ENCODE peak calls at places on chromosome 22, in eight cellular contexts. U is kidney epithelial cell, T is cardiac muscle cell, W is tibial artery, S is fibroblast of lung, E is choroid plexus epithelial cell, D is AG04450, Z is sigmoid colon. P is an unnamed sample.

GRCh38 chr22:45504703-45505341 is 2.1 kb downstream of the FBLN1 start:
- DNase-seq in U (no peak), T (peak), W (peak), S (peak), E (peak), D (no peak), Z (no peak), P (peak)

GRCh38 chr22:50112151-50113118 is 22.6 kb downstream of the MOV10L1 start:
- DNase-seq in U (peak), T (no peak), W (no peak), S (peak), E (peak), D (peak), Z (no peak), P (peak)

GRCh38 chr22:29154364-29155048 is 51.2 kb upstream of the EMID1 start:
- DNase-seq in U (peak), T (peak), W (peak), S (peak), E (peak), D (peak), Z (peak), P (peak)

GRCh38 chr22:22030493-22031182 is 48.1 kb upstream of the TOP3B start:
- DNase-seq in U (no peak), T (peak), W (no peak), S (no peak), E (peak), D (no peak), Z (no peak), P (no peak)

GRCh38 chr22:46377566-46378498 is 42.3 kb downstream of the TRMU start:
- DNase-seq in U (peak), T (peak), W (no peak), S (peak), E (no peak), D (no peak), Z (no peak), P (peak)

GRCh38 chr22:29683536-29683935 is 36.3 kb upstream of the CABP7 start:
- DNase-seq in U (no peak), T (no peak), W (no peak), S (no peak), E (peak), D (no peak), Z (no peak), P (no peak)

GRCh38 chr22:30252411-30253204 is 6.0 kb upstream of the LIF start:
- DNase-seq in U (no peak), T (no peak), W (no peak), S (no peak), E (no peak), D (no peak), Z (no peak), P (no peak)

GRCh38 chr22:23818541-23818940 is 20.3 kb downstream of the DERL3 start:
- DNase-seq in U (no peak), T (no peak), W (no peak), S (no peak), E (no peak), D (no peak), Z (no peak), P (no peak)

DNA sequence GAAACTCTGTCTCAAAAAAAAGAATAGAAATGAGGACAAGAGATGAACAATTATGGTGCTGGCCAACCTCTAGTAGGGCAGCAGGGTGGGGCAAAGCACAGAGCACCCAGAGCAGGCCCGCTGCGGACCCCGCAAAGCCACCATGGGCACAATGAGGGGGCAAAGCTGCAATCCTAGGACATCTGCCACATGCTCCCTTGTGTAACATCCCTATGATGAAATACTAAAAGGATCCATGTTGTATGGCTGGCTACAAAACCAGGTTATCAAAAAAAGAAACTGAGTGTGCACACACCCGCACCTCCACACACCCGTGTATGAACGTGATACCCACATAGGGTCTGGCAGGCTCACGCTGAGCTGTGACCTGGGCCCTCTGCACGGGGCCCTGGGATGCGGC is 7.4 kb downstream of the ATP5MGL start:
- DNase-seq in U (no peak), T (no peak), W (no peak), S (no peak), E (no peak), D (no peak), Z (no peak), P (no peak)
- H3K4me3 ChIP-seq in U (no peak), T (no peak), W (no peak), S (no peak), E (no peak), D (no peak), Z (no peak), P (no peak)

GRCh38 chr22:43136255-43136654 is 6.9 kb downstream of the MCAT start:
- DNase-seq in U (no peak), T (peak), W (no peak), S (peak), E (peak), D (no peak), Z (no peak), P (no peak)
- TF ChIP-seq CTCF in U (peak), T (peak), W (peak), S (peak), E (peak), D (peak), Z (peak), P (peak)

GRCh38 chr22:17778412-17778976 is 4.2 kb upstream of the BID start:
- DNase-seq in U (no peak), T (no peak), W (no peak), S (no peak), E (no peak), D (no peak), Z (no peak), P (no peak)

GRCh38 chr22:17780116-17780740 is 6.0 kb upstream of the BID start:
- DNase-seq in U (no peak), T (no peak), W (no peak), S (no peak), E (peak), D (no peak), Z (no peak), P (no peak)

GRCh38 chr22:17780741-17781318 is 6.6 kb upstream of the BID start:
- DNase-seq in U (no peak), T (no peak), W (no peak), S (no peak), E (no peak), D (no peak), Z (no peak), P (no peak)

GRCh38 chr22:17777717-17778044 is 3.4 kb upstream of the BID start:
- DNase-seq in U (no peak), T (no peak), W (no peak), S (no peak), E (no peak), D (no peak), Z (no peak), P (no peak)

GRCh38 chr22:17779286-17780115 is 5.2 kb upstream of the BID start:
- DNase-seq in U (no peak), T (no peak), W (no peak), S (no peak), E (no peak), D (no peak), Z (no peak), P (no peak)
- H3K4me3 ChIP-seq in U (no peak), T (no peak), W (no peak), S (no peak), E (no peak), D (no peak), Z (no peak), P (no peak)

GRCh38 chr22:41672780-41673509 is 15.7 kb downstream of the SNU13 start:
- DNase-seq in U (no peak), T (no peak), W (no peak), S (no peak), E (peak), D (no peak), Z (no peak), P (peak)
- TF ChIP-seq CTCF in U (peak), T (peak), W (no peak), S (peak), E (peak), D (peak), Z (no peak), P (peak)

DNA sequence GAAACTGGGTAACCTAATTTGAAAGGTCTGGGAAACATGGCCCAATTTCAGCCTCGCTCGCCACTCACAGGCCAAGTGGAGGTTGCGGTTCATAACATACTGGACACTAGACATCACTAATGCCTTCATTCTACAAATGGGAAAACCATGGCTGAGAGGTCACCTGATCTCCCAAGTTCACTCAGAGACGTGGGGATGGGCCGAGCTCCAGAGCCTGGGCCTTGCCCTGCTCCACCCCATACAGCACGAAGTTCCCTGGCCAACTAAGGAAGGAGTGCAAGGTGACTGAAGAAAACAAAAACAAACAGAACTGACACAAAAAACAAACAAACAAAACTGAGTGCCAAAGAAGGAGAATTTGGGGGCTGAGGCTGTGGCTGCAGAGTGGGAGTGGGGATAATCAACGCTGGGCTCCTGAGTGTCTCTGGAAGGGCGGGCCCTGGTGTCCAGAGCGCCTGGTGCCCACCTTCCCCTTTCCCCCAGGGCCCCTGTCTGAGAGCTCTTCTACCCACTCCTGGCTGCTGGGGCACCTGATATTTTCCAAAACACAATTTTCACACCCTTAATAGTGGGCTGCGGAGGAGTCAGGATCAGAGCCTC is 46.5 kb upstream of the ADA2 start:
- DNase-seq in U (no peak), T (no peak), W (no peak), S (no peak), E (no peak), D (no peak), Z (no peak), P (no peak)
- H3K4me3 ChIP-seq in U (no peak), T (no peak), W (no peak), S (no peak), E (no peak), D (no peak), Z (no peak), P (no peak)

GRCh38 chr22:25772288-25772687 is 30.3 kb downstream of the MYO18B start:
- DNase-seq in U (no peak), T (no peak), W (no peak), S (no peak), E (no peak), D (no peak), Z (no peak), P (no peak)

GRCh38 chr22:25777870-25778269 is 35.9 kb downstream of the MYO18B start:
- DNase-seq in U (no peak), T (no peak), W (no peak), S (peak), E (peak), D (no peak), Z (no peak), P (peak)

GRCh38 chr22:25777411-25777810 is 35.4 kb downstream of the MYO18B start:
- DNase-seq in U (no peak), T (no peak), W (no peak), S (no peak), E (no peak), D (no peak), Z (no peak), P (no peak)

GRCh38 chr22:25775501-25775900 is 33.5 kb downstream of the MYO18B start:
- DNase-seq in U (no peak), T (no peak), W (no peak), S (peak), E (peak), D (no peak), Z (no peak), P (peak)

GRCh38 chr22:25774575-25775026 is 32.6 kb downstream of the MYO18B start:
- DNase-seq in U (no peak), T (no peak), W (no peak), S (no peak), E (no peak), D (no peak), Z (no peak), P (no peak)
- TF ChIP-seq CTCF in U (peak), T (peak), W (no peak), S (peak), E (peak), D (peak), Z (peak), P (peak)

GRCh38 chr22:25726241-25726640 is 15.7 kb upstream of the MYO18B start:
- DNase-seq in U (no peak), T (no peak), W (no peak), S (peak), E (no peak), D (no peak), Z (no peak), P (no peak)

GRCh38 chr22:25729016-25729415 is 13.0 kb upstream of the MYO18B start:
- DNase-seq in U (no peak), T (no peak), W (no peak), S (no peak), E (no peak), D (no peak), Z (no peak), P (no peak)

GRCh38 chr22:25729595-25729994 is 12.4 kb upstream of the MYO18B start:
- DNase-seq in U (no peak), T (no peak), W (no peak), S (no peak), E (no peak), D (no peak), Z (no peak), P (no peak)

GRCh38 chr22:25722223-25723015 is 19.6 kb upstream of the MYO18B start:
- DNase-seq in U (no peak), T (no peak), W (no peak), S (no peak), E (no peak), D (no peak), Z (no peak), P (peak)

GRCh38 chr22:25728064-25728463 is 13.9 kb upstream of the MYO18B start:
- DNase-seq in U (no peak), T (peak), W (no peak), S (no peak), E (no peak), D (no peak), Z (no peak), P (no peak)
- H3K4me3 ChIP-seq in U (no peak), T (no peak), W (no peak), S (no peak), E (no peak), D (no peak), Z (no peak), P (no peak)

GRCh38 chr22:40044870-40045834 is 50.4 kb downstream of the FAM83F start:
- DNase-seq in U (no peak), T (peak), W (peak), S (peak), E (peak), D (no peak), Z (peak), P (no peak)

GRCh38 chr22:40046126-40046525 is 51.4 kb downstream of the FAM83F start:
- DNase-seq in U (no peak), T (no peak), W (no peak), S (no peak), E (no peak), D (no peak), Z (no peak), P (no peak)

GRCh38 chr22:40043086-40043485 is 48.3 kb downstream of the FAM83F start:
- DNase-seq in U (no peak), T (no peak), W (no peak), S (no peak), E (no peak), D (no peak), Z (peak), P (peak)

GRCh38 chr22:40043793-40044101 is 49.0 kb downstream of the FAM83F start:
- DNase-seq in U (no peak), T (no peak), W (no peak), S (no peak), E (no peak), D (no peak), Z (no peak), P (no peak)

GRCh38 chr22:40044102-40044869 is 49.5 kb downstream of the FAM83F start:
- DNase-seq in U (peak), T (peak), W (peak), S (peak), E (peak), D (peak), Z (peak), P (peak)
- TF ChIP-seq CTCF in U (no peak), T (no peak), W (no peak), S (no peak), E (no peak), D (no peak), Z (no peak), P (no peak)

P was measured in AG10803.